ENCODE peak calls at places on chromosomes 16 and 17, in four cellular contexts. Y, D, Q and V are unnamed samples.

GRCh38 chr17:15945493-15946209 is 721 bp downstream of the ADORA2B start:
- DNase-seq in Y (peak; percentile 63), D (no peak), Q (no peak), V (no peak)

GRCh38 chr17:45584092-45585036 is 93.8 kb upstream of the PLEKHM1 start:
- DNase-seq in Y (peak; percentile 81), D (no peak), Q (no peak), V (peak; percentile 74)

GRCh38 chr16:86740817-86741799 is 162.8 kb downstream of the FOXL1 start:
- DNase-seq in Y (no peak), D (peak; percentile 65), Q (no peak), V (no peak)

GRCh38 chr17:82334622-82335394 is 1.2 kb upstream of the SECTM1 start:
- DNase-seq in Y (no peak), D (no peak), Q (no peak), V (no peak)

GRCh38 chr17:29116652-29117439 is 63.4 kb downstream of the MYO18A start:
- DNase-seq in Y (peak; percentile 88), D (no peak), Q (peak; percentile 58), V (peak; percentile 69)

GRCh38 chr17:57911834-57912673 is 43.2 kb downstream of the CUEDC1 start:
- DNase-seq in Y (peak; percentile 93), D (peak; percentile 76), Q (peak; percentile 90), V (peak; percentile 99)

GRCh38 chr17:66076546-66077190 is 115.3 kb downstream of the CEP112 start:
- DNase-seq in Y (no peak), D (no peak), Q (no peak), V (no peak)

GRCh38 chr17:65523411-65523810 is 38.0 kb downstream of the AXIN2 start:
- DNase-seq in Y (no peak), D (no peak), Q (no peak), V (no peak)

GRCh38 chr16:24051125-24051524 is 205.0 kb upstream of the CACNG3 start:
- DNase-seq in Y (no peak), D (no peak), Q (no peak), V (no peak)